ENCODE peak calls at places on chromosome 19, in six cellular contexts. I is thyroid gland, F is lower leg skin, W is A549, A is IMR-90, L is suprapubic skin. C is an unnamed sample.

GRCh38 chr19:6056282-6056741 is 54.0 kb downstream of the RFX2 start:
- DNase-seq in I (no peak), F (peak), W (peak), A (no peak), L (peak), C (no peak)

GRCh38 chr19:3302755-3303154 is 63.6 kb upstream of the NFIC start:
- DNase-seq in I (no peak), F (no peak), W (peak), A (no peak), L (no peak), C (no peak)

GRCh38 chr19:50020481-50020880 is 4.7 kb downstream of the VRK3 start:
- DNase-seq in I (no peak), F (no peak), W (peak), A (no peak), L (no peak), C (no peak)

GRCh38 chr19:45507864-45508680 is 793 bp downstream of the VASP start:
- DNase-seq in I (peak), F (peak), W (peak), A (no peak), L (no peak), C (peak)

GRCh38 chr19:7901337-7901736 is 2.3 kb upstream of the MAP2K7 start:
- DNase-seq in I (no peak), F (peak), W (no peak), A (no peak), L (peak), C (no peak)

GRCh38 chr19:2034729-2035589 is 16.1 kb downstream of the MKNK2 start:
- DNase-seq in I (peak), F (peak), W (peak), A (peak), L (peak), C (peak)

GRCh38 chr19:55044286-55044685 is 6.2 kb upstream of the GP6 start:
- DNase-seq in I (no peak), F (no peak), W (no peak), A (no peak), L (no peak), C (no peak)

GRCh38 chr19:46714523-46715106 is 2.3 kb downstream of the PRKD2 start:
- DNase-seq in I (no peak), F (no peak), W (no peak), A (no peak), L (no peak), C (no peak)

GRCh38 chr19:8702350-8702749 is 3.8 kb upstream of the ACTL9 start:
- DNase-seq in I (no peak), F (no peak), W (no peak), A (no peak), L (no peak), C (no peak)

GRCh38 chr19:32862173-32862572 is 7.4 kb downstream of the SLC7A9 start:
- DNase-seq in I (no peak), F (peak), W (no peak), A (no peak), L (no peak), C (no peak)

GRCh38 chr19:6649189-6649588 is 20.8 kb downstream of the TNFSF14 start:
- DNase-seq in I (no peak), F (no peak), W (no peak), A (no peak), L (no peak), C (no peak)

GRCh38 chr19:37977992-37978391 is 71.0 kb downstream of the SIPA1L3 start:
- DNase-seq in I (peak), F (peak), W (no peak), A (peak), L (no peak), C (no peak)

GRCh38 chr19:48858984-48859710 is 9.3 kb downstream of the PLEKHA4 start:
- DNase-seq in I (no peak), F (no peak), W (no peak), A (no peak), L (no peak), C (no peak)

GRCh38 chr19:45076851-45077730 is 813 bp upstream of the ZNF296 start:
- DNase-seq in I (no peak), F (no peak), W (no peak), A (no peak), L (no peak), C (no peak)

DNA sequence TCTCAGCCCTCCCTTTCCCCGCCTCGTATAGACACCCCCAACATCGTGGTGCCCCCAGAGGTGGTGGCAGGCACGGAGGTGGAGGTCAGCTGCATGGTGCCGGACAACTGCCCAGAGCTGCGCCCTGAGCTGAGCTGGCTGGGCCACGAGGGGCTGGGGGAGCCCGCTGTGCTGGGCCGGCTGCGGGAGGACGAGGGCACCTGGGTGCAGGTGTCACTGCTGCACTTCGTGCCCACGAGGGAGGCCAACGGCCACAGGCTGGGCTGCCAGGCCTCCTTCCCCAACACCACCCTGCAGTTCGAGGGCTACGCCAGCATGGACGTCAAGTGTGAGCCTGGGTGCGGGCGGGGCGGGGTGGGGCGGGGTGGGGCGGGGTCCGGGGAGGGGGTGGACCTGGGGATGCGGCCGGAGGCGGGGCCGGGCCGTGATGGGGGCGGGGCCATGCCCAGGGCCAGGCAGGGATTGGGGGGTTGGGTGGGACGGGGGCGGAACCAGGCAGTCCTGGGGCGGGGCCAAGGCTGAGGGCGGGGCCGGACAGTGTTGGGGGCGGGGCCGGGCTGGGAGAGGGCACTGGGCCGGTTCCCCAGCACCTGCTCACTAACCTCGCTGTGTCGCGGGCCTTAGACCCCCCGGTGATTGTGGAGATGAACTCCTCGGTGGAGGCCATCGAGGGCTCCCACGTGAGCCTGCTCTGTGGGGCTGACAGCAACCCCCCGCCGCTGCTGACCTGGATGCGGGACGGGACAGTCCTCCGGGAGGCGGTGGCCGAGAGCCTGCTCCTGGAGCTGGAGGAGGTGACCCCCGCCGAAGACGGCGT is 7.8 kb downstream of the MAG start:
- DNase-seq in I (no peak), F (no peak), W (no peak), A (no peak), L (peak), C (no peak)
- TF ChIP-seq POLR2A in I (no peak), F (no peak), W (no peak), A (no peak), L (no peak), C (no peak)

DNA sequence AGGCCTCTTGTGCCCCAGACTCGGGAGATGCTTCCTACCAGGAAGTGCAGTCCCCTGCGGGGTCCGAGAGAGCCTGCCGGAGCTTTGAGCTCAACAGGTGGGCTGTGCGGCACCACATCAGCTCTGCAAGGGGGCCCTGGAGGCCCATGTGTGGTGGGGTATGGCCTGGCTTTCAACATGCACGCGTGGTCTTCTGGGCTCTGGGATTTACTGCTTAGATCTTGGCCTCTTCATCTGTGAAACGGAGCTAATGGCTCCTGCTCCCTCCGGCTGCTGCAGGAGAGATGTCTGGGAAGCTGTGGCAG is 18.0 kb downstream of the NDUFB7 start:
- DNase-seq in I (no peak), F (no peak), W (no peak), A (no peak), L (no peak), C (no peak)
- H3K4me3 ChIP-seq in I (no peak), F (no peak), W (no peak), A (no peak), L (peak), C (no peak)

GRCh38 chr19:35249848-35250711 is 1.3 kb downstream of the LSR start:
- DNase-seq in I (no peak), F (peak), W (no peak), A (no peak), L (no peak), C (no peak)

GRCh38 chr19:35246466-35247096 is 2.2 kb upstream of the LSR start:
- DNase-seq in I (no peak), F (no peak), W (no peak), A (no peak), L (no peak), C (no peak)

GRCh38 chr19:35249146-35249847 is 495 bp downstream of the LSR start:
- DNase-seq in I (no peak), F (peak), W (no peak), A (no peak), L (no peak), C (no peak)

GRCh38 chr19:35247526-35248309 is 1.1 kb upstream of the LSR start:
- DNase-seq in I (peak), F (peak), W (peak), A (no peak), L (no peak), C (no peak)

DNA sequence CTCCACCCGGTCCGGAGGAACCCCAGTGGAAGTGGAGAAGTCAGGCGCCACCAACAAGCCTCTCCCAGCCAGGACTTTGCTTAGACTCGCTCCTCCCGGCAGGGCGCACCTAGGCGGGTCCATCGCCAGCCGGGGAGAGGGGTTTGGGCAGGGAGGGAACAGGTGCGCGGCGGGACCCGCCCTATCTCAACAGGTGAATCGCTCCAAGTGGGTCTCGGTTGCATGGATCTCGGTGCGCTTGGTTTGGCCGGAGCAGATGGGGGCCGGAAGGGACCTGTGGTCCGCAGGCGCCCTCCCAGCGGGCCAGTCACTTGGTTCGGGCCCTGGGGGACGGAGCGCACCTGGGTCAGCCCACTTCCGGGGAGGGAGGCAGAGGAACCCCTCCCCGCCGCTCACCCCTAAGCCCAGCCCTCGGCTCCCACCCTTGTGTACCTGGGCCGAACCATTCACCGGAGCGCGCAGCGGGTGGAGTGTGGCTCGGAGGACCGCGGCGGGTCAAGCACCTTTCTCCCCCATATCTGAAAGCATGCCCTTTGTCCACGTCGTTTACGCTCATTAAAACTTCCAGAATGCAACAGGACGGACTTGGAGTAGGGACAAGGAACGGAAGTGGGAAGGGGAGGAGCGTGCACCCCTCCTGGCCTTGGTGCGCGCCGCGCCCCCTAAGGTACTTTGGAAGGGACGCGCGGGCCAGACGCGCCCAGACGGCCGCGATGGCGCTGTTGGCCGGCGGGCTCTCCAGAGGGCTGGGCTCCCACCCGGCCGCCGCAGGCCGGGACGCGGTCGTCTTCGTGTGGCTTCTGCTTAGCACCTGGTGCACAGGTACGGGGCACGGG is at the start of gene LSR:
- DNase-seq in I (peak), F (peak), W (peak), A (no peak), L (no peak), C (peak)
- TF ChIP-seq POLR2A in I (peak), F (no peak), W (no peak), A (no peak), L (peak), C (no peak)

GRCh38 chr19:4633140-4633967 is 6.0 kb upstream of the TNFAIP8L1 start:
- DNase-seq in I (peak), F (no peak), W (peak), A (peak), L (no peak), C (peak)
- H3K4me3 ChIP-seq in I (no peak), F (no peak), W (no peak), A (no peak), L (no peak), C (no peak)

DNA sequence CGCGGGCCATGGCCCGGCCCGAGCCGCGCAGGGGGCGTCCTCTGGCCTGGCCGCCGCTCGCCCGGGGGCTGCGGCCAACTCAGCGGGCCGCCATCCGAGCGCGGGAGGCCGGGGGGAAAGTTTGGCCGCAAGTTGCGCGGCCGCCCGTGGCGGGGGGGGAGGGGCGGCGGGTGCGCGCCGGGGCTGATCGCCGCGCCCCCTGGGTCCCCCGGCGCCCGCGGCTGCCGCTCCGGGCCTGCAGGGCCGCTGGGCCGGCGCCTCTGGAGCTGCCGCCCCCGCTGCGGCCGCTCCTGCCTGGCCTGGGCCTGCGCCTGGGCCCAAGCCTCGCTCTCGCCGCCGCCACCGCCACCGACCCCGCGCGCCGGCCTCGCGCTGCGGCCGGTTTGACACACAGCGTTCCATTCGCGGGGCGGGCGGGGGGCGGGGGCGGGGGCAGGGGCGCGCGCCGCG is at the start of gene NR2F6:
- DNase-seq in I (no peak), F (no peak), W (no peak), A (no peak), L (no peak), C (no peak)
- TF ChIP-seq POLR2A in I (no peak), F (no peak), W (peak), A (no peak), L (no peak), C (no peak)

GRCh38 chr19:30376826-30377425 is 4.7 kb downstream of the ZNF536 start:
- DNase-seq in I (no peak), F (peak), W (no peak), A (no peak), L (no peak), C (no peak)
- H3K4me3 ChIP-seq in I (no peak), F (no peak), W (no peak), A (no peak), L (no peak), C (no peak)

GRCh38 chr19:4817467-4818277 is 13.8 kb downstream of the TICAM1 start:
- DNase-seq in I (no peak), F (no peak), W (no peak), A (no peak), L (no peak), C (peak)
- TF ChIP-seq POLR2A in I (no peak), F (no peak), W (no peak), A (no peak), L (no peak), C (no peak)

GRCh38 chr19:942133-942645 is 16.4 kb downstream of the ARID3A start:
- DNase-seq in I (no peak), F (no peak), W (no peak), A (no peak), L (no peak), C (no peak)

GRCh38 chr19:940591-941291 is 14.9 kb downstream of the ARID3A start:
- DNase-seq in I (peak), F (peak), W (peak), A (peak), L (peak), C (peak)

GRCh38 chr19:939439-939838 is 13.6 kb downstream of the ARID3A start:
- DNase-seq in I (no peak), F (no peak), W (no peak), A (no peak), L (no peak), C (peak)

GRCh38 chr19:939922-940321 is 14.1 kb downstream of the ARID3A start:
- DNase-seq in I (no peak), F (no peak), W (no peak), A (no peak), L (no peak), C (peak)

DNA sequence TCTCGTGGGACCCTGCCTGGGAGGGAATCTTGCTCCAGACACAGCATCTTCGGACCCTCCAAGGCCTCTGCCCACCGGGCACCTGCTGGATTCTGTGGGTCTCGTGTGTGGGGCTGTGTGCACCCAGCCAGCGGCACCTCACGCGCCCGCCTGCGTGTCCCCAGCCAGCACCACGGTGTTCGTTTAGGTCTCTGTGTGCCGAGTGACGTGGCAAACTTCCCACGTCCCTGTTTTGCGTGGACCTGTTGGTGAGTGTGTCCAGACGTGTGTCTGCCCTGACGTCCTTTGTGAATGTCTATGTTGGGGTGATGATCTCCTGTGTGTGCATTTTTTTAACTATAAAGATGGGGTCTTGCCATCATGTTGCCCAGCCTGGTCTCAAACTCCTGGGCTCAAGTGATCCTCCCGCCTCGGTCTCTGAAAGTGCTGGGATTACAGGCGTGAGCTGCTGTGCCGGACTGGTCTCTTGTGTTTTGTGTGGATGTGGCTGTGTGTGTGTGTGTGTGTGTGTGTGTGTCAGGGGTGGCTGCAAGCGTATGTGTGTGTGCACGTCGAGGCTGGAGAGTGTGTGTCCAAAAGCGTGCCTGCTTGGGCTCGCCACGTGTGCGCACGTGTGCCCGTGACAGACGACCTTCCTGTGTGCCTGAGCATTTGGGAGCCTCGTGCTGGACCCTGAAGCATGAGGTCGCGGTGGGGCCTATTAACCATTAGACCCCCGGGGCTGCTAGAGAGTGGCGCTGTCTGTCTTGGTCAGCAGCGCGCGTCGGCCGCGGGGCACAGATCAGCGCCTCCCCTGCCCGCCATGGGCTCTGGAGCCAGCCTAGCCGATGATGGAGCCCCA is 15.7 kb downstream of the ARID3A start:
- DNase-seq in I (no peak), F (no peak), W (no peak), A (no peak), L (no peak), C (no peak)
- H3K4me3 ChIP-seq in I (no peak), F (no peak), W (peak), A (no peak), L (peak), C (peak)

DNA sequence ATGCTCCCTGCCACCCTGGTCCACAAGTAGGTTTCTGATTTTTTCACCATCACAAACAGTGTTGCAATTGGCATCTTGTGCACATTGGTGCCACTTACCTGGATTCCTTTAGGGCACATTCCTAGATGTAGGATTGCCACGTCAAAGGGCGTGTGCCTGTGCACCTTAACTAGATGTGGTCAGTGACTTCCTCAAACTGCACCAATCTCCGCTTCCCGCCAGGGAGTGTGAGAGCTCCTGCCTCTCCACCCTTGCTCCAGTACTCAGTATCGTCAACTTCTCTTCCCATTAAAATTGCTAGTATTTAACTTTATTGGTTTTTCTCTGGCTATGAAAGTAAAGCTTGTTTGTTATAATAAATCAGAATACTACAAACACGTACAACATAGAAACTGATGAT is 23.2 kb downstream of the CCNE1 start:
- DNase-seq in I (no peak), F (no peak), W (no peak), A (no peak), L (no peak), C (no peak)
- TF ChIP-seq POLR2A in I (no peak), F (no peak), W (no peak), A (no peak), L (no peak), C (no peak)

GRCh38 chr19:41420101-41420880 is 6.9 kb downstream of the B3GNT8 start:
- DNase-seq in I (no peak), F (no peak), W (no peak), A (no peak), L (no peak), C (no peak)

GRCh38 chr19:41421973-41422372 is 5.2 kb downstream of the B3GNT8 start:
- DNase-seq in I (no peak), F (no peak), W (no peak), A (no peak), L (no peak), C (no peak)

GRCh38 chr19:41422955-41423354 is 4.2 kb downstream of the B3GNT8 start:
- DNase-seq in I (no peak), F (no peak), W (no peak), A (no peak), L (no peak), C (no peak)

GRCh38 chr19:41422456-41422855 is 4.7 kb downstream of the B3GNT8 start:
- DNase-seq in I (no peak), F (no peak), W (no peak), A (no peak), L (no peak), C (peak)

GRCh38 chr19:41421314-41421713 is 5.9 kb downstream of the B3GNT8 start:
- DNase-seq in I (no peak), F (no peak), W (no peak), A (no peak), L (no peak), C (no peak)
- H3K4me3 ChIP-seq in I (no peak), F (no peak), W (no peak), A (no peak), L (no peak), C (no peak)

C was measured in heart left ventricle.